ENCODE peak calls at places on chromosomes 5 and 9, in six cellular contexts. One of them, this sample, is unnamed.

GRCh38 chr5:58127486-58128220 is 332.2 kb downstream of the PLK2 start:
- DNase-seq in HepG2: no peak
- DNase-seq in A549: peak
- DNase-seq in endothelial cell of umbilical vein: peak
- DNase-seq in K562: no peak
- DNase-seq in GM12878: no peak
- DNase-seq in this sample: no peak

GRCh38 chr9:13110766-13111400 is 168.6 kb downstream of the MPDZ start:
- DNase-seq in GM12878: no peak
- DNase-seq in HepG2: no peak
- DNase-seq in endothelial cell of umbilical vein: no peak
- DNase-seq in A549: no peak
- DNase-seq in K562: no peak
- DNase-seq in this sample: no peak

GRCh38 chr9:70392189-70392588 is 22.3 kb downstream of the KLF9 start:
- DNase-seq in HepG2: no peak
- DNase-seq in endothelial cell of umbilical vein: peak
- DNase-seq in K562: no peak
- DNase-seq in GM12878: no peak
- DNase-seq in A549: no peak
- DNase-seq in this sample: peak

GRCh38 chr5:112210430-112211005 is 208.6 kb downstream of the EPB41L4A start:
- DNase-seq in endothelial cell of umbilical vein: peak
- DNase-seq in GM12878: no peak
- DNase-seq in A549: peak
- DNase-seq in K562: peak
- DNase-seq in HepG2: peak
- DNase-seq in this sample: peak

GRCh38 chr9:75071530-75072122 is 16.3 kb downstream of the NMRK1 start:
- DNase-seq in GM12878: no peak
- DNase-seq in K562: peak
- DNase-seq in HepG2: no peak
- DNase-seq in A549: no peak
- DNase-seq in endothelial cell of umbilical vein: no peak
- DNase-seq in this sample: no peak

GRCh38 chr9:101235105-101235866 is 149.5 kb downstream of the BAAT start:
- DNase-seq in K562: peak
- DNase-seq in HepG2: peak
- DNase-seq in endothelial cell of umbilical vein: peak
- DNase-seq in GM12878: no peak
- DNase-seq in A549: no peak
- DNase-seq in this sample: peak

GRCh38 chr5:163569284-163569683 is 63.9 kb downstream of the MAT2B start:
- DNase-seq in GM12878: no peak
- DNase-seq in endothelial cell of umbilical vein: peak
- DNase-seq in A549: no peak
- DNase-seq in HepG2: no peak
- DNase-seq in K562: no peak
- DNase-seq in this sample: no peak

GRCh38 chr9:114733814-114734213 is 51.8 kb upstream of the TEX48 start:
- DNase-seq in HepG2: no peak
- DNase-seq in A549: peak
- DNase-seq in K562: no peak
- DNase-seq in GM12878: no peak
- DNase-seq in endothelial cell of umbilical vein: no peak
- DNase-seq in this sample: no peak

GRCh38 chr5:15645776-15646175 is 145.8 kb downstream of the FBXL7 start:
- DNase-seq in A549: no peak
- DNase-seq in K562: no peak
- DNase-seq in endothelial cell of umbilical vein: no peak
- DNase-seq in GM12878: no peak
- DNase-seq in HepG2: no peak
- DNase-seq in this sample: no peak

GRCh38 chr5:126186210-126186609 is 237.0 kb upstream of the GRAMD2B start:
- DNase-seq in endothelial cell of umbilical vein: no peak
- DNase-seq in HepG2: no peak
- DNase-seq in A549: no peak
- DNase-seq in GM12878: no peak
- DNase-seq in K562: no peak
- DNase-seq in this sample: no peak

GRCh38 chr5:127942246-127943060 is 141.1 kb upstream of the SLC12A2 start:
- DNase-seq in K562: no peak
- DNase-seq in HepG2: no peak
- DNase-seq in GM12878: no peak
- DNase-seq in endothelial cell of umbilical vein: peak
- DNase-seq in A549: no peak
- DNase-seq in this sample: no peak

GRCh38 chr9:93929231-93929630 is 25.9 kb downstream of the BARX1 start:
- DNase-seq in endothelial cell of umbilical vein: no peak
- DNase-seq in GM12878: no peak
- DNase-seq in A549: no peak
- DNase-seq in K562: no peak
- DNase-seq in HepG2: no peak
- DNase-seq in this sample: peak

GRCh38 chr9:88652876-88653275 is 117.9 kb downstream of the NXNL2 start:
- DNase-seq in A549: no peak
- DNase-seq in HepG2: no peak
- DNase-seq in K562: no peak
- DNase-seq in GM12878: no peak
- DNase-seq in endothelial cell of umbilical vein: no peak
- DNase-seq in this sample: no peak

GRCh38 chr9:114216081-114216480 is 60.7 kb downstream of the COL27A1 start:
- DNase-seq in K562: no peak
- DNase-seq in HepG2: no peak
- DNase-seq in endothelial cell of umbilical vein: peak
- DNase-seq in A549: no peak
- DNase-seq in GM12878: no peak
- DNase-seq in this sample: no peak

GRCh38 chr5:59143926-59144333 is 561.1 kb downstream of the RAB3C start:
- DNase-seq in A549: no peak
- DNase-seq in HepG2: no peak
- DNase-seq in GM12878: no peak
- DNase-seq in endothelial cell of umbilical vein: no peak
- DNase-seq in K562: no peak
- DNase-seq in this sample: no peak
- TF ChIP-seq POLR2A in A549: no peak
- TF ChIP-seq POLR2A in HepG2: no peak
- TF ChIP-seq POLR2A in GM12878: no peak
- TF ChIP-seq POLR2A in endothelial cell of umbilical vein: no peak
- TF ChIP-seq POLR2A in K562: no peak
- TF ChIP-seq POLR2A in this sample: no peak

DNA sequence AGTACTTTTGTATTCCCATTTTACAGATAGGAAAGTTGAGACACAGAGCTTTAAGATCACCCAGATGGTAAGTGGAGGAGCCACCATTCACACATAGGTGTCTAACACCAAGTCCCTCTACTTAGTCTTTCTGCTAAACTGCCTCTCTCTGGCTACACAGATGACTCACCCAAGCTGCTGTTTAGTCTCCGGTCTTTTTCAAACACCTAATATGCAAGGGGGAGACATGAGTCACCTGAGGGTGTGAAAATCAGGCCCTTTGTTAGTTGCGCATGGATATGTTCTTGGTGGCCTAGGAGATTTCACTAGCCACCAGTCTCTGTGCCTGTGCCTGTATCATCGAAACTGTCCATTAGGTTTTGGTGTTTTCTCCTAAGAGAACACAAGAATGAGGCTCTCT is 117.8 kb downstream of the MAST4 start:
- DNase-seq in endothelial cell of umbilical vein: no peak
- DNase-seq in HepG2: no peak
- DNase-seq in K562: no peak
- DNase-seq in GM12878: no peak
- DNase-seq in A549: no peak
- DNase-seq in this sample: no peak
- TF ChIP-seq MYC in endothelial cell of umbilical vein: no peak
- TF ChIP-seq MYC in HepG2: no peak
- TF ChIP-seq MYC in K562: no peak
- TF ChIP-seq MYC in GM12878: no peak
- TF ChIP-seq MYC in A549: no peak
- TF ChIP-seq MYC in this sample: no peak

DNA sequence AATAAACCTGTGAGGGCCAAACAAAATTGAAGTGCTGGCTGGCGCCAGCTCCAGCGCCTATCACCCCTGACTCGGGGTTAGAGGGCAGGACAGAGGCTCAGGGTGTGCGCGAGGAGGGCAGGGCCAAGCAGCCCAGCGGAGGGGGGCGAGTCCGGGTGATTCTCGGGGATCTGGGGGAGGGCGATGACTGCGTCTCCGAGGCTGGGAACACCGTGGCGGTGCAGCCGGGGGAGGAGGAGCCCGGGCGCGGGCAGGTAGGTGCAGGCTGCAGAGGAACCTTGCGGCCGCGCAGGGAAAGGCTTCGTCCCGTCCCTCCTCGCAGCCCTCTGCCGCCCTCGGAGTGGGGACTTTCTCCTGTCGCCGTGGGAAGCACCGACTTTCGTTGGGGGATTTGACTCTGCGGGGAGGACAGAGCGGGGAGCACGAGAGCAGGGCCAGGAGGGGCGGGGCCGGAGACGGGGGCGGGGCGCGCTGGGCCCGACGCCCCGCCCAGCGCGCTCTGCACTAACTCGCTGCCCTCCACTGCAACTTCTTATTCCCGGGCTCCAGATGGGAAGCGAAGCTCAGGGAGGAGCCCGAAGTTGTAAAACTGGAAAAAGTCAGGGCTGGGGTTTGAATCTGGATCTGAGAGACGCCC is 5.3 kb downstream of the RGS14 start:
- DNase-seq in K562: peak
- DNase-seq in endothelial cell of umbilical vein: peak
- DNase-seq in GM12878: no peak
- DNase-seq in A549: peak
- DNase-seq in HepG2: no peak
- DNase-seq in this sample: peak
- TF ChIP-seq CTCF in K562: no peak
- TF ChIP-seq CTCF in endothelial cell of umbilical vein: no peak
- TF ChIP-seq CTCF in GM12878: no peak
- TF ChIP-seq CTCF in A549: no peak
- TF ChIP-seq CTCF in HepG2: peak
- TF ChIP-seq CTCF in this sample: no peak

GRCh38 chr9:127931092-127931881 is 710 bp upstream of the PIP5KL1 start:
- DNase-seq in K562: peak
- DNase-seq in GM12878: no peak
- DNase-seq in HepG2: peak
- DNase-seq in A549: peak
- DNase-seq in endothelial cell of umbilical vein: peak
- DNase-seq in this sample: peak
- TF ChIP-seq POLR2A in K562: peak
- TF ChIP-seq POLR2A in GM12878: peak
- TF ChIP-seq POLR2A in HepG2: no peak
- TF ChIP-seq POLR2A in A549: peak
- TF ChIP-seq POLR2A in endothelial cell of umbilical vein: no peak
- TF ChIP-seq POLR2A in this sample: no peak

DNA sequence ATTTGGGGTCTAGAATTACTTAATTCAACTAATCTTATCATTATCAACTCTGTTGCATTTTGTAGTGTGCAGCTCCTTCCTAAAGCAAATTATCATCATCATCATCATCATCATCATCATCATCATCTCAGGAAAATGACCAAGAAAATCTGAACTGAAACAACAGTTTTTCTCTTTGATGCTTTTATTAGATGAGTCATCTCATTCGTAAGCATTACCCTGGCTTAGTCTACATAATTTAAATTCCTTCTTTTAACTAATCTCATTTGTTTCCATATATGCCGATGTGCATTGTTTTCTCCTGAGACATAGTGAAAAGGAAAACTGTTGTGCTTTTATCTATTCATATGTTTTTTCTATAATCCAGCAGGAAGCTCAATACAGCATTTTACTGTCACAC is 173.0 kb upstream of the PDE4D start:
- DNase-seq in A549: no peak
- DNase-seq in HepG2: no peak
- DNase-seq in endothelial cell of umbilical vein: no peak
- DNase-seq in K562: no peak
- DNase-seq in GM12878: no peak
- DNase-seq in this sample: no peak
- TF ChIP-seq MYC in A549: no peak
- TF ChIP-seq MYC in HepG2: no peak
- TF ChIP-seq MYC in endothelial cell of umbilical vein: no peak
- TF ChIP-seq MYC in K562: no peak
- TF ChIP-seq MYC in GM12878: no peak
- TF ChIP-seq MYC in this sample: no peak

DNA sequence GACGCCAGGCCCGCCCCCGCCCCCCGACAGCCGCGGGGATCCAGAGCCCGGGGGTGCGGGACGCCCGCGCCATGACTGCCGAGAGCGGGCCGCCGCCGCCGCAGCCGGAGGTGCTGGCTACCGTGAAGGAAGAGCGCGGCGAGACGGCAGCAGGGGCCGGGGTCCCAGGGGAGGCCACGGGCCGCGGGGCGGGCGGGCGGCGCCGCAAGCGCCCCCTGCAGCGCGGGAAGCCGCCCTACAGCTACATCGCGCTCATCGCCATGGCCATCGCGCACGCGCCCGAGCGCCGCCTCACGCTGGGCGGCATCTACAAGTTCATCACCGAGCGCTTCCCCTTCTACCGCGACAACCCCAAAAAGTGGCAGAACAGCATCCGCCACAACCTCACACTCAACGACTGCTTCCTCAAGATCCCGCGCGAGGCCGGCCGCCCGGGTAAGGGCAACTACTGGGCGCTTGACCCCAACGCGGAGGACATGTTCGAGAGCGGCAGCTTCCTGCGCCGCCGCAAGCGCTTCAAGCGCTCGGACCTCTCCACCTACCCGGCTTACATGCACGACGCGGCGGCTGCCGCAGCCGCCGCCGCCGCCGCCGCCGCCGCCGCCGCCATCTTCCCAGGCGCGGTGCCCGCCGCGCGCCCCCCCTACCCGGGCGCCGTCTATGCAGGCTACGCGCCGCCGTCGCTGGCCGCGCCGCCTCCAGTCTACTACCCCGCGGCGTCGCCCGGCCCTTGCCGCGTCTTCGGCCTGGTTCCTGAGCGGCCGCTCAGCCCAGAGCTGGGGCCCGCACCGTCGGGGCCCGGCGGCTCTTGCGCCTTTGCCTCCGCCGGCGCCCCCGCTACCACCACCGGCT is 1.0 kb downstream of the FOXE1 start:
- DNase-seq in HepG2: no peak
- DNase-seq in K562: no peak
- DNase-seq in A549: peak
- DNase-seq in GM12878: no peak
- DNase-seq in endothelial cell of umbilical vein: no peak
- DNase-seq in this sample: peak
- TF ChIP-seq CTCF in HepG2: no peak
- TF ChIP-seq CTCF in K562: no peak
- TF ChIP-seq CTCF in A549: peak
- TF ChIP-seq CTCF in GM12878: no peak
- TF ChIP-seq CTCF in endothelial cell of umbilical vein: peak
- TF ChIP-seq CTCF in this sample: no peak